ENCODE peak calls at places on chromosomes 16 and 17, in eight cellular contexts. One of them, this sample, is unnamed.

GRCh38 chr16:4869147-4869790 is 22.0 kb downstream of the UBN1 start:
- DNase-seq in iPS DF 6.9: no peak
- DNase-seq in coronary artery: peak; percentile 47
- DNase-seq in cardiac muscle cell: no peak
- DNase-seq in AG10803: no peak
- DNase-seq in fibroblast of pulmonary artery: no peak
- DNase-seq in uterus: no peak
- DNase-seq in aorta: no peak
- DNase-seq in this sample: no peak

GRCh38 chr17:42706732-42707131 is 24.4 kb downstream of the CNTNAP1 start:
- DNase-seq in iPS DF 6.9: no peak
- DNase-seq in coronary artery: no peak
- DNase-seq in cardiac muscle cell: no peak
- DNase-seq in AG10803: no peak
- DNase-seq in fibroblast of pulmonary artery: no peak
- DNase-seq in uterus: no peak
- DNase-seq in aorta: no peak
- DNase-seq in this sample: no peak

GRCh38 chr17:39923836-39924690 is 3.3 kb downstream of the ORMDL3 start:
- DNase-seq in iPS DF 6.9: no peak
- DNase-seq in coronary artery: no peak
- DNase-seq in cardiac muscle cell: no peak
- DNase-seq in AG10803: peak; percentile 37
- DNase-seq in fibroblast of pulmonary artery: peak; percentile 29
- DNase-seq in uterus: no peak
- DNase-seq in aorta: peak; percentile 27
- DNase-seq in this sample: no peak

GRCh38 chr17:61574542-61575351 is 16.3 kb downstream of the NACA2 start:
- DNase-seq in iPS DF 6.9: peak; percentile 7
- DNase-seq in coronary artery: no peak
- DNase-seq in cardiac muscle cell: peak; percentile 54
- DNase-seq in AG10803: peak; percentile 47
- DNase-seq in fibroblast of pulmonary artery: peak; percentile 41
- DNase-seq in uterus: no peak
- DNase-seq in aorta: no peak
- DNase-seq in this sample: no peak

GRCh38 chr16:56203052-56203451 is 11.8 kb downstream of the GNAO1 start:
- DNase-seq in iPS DF 6.9: no peak
- DNase-seq in coronary artery: no peak
- DNase-seq in cardiac muscle cell: no peak
- DNase-seq in AG10803: no peak
- DNase-seq in fibroblast of pulmonary artery: no peak
- DNase-seq in uterus: no peak
- DNase-seq in aorta: peak; percentile 52
- DNase-seq in this sample: no peak

GRCh38 chr16:53430363-53430762 is 3.9 kb upstream of the RBL2 start:
- DNase-seq in iPS DF 6.9: no peak
- DNase-seq in coronary artery: no peak
- DNase-seq in cardiac muscle cell: no peak
- DNase-seq in AG10803: no peak
- DNase-seq in fibroblast of pulmonary artery: no peak
- DNase-seq in uterus: no peak
- DNase-seq in aorta: no peak
- DNase-seq in this sample: no peak

GRCh38 chr17:73292031-73292531 is 19.7 kb downstream of the CDC42EP4 start:
- DNase-seq in iPS DF 6.9: no peak
- DNase-seq in coronary artery: peak; percentile 94
- DNase-seq in cardiac muscle cell: no peak
- DNase-seq in AG10803: peak; percentile 58
- DNase-seq in fibroblast of pulmonary artery: peak; percentile 50
- DNase-seq in uterus: no peak
- DNase-seq in aorta: peak; percentile 90
- DNase-seq in this sample: peak; percentile 74

GRCh38 chr16:64475627-64476351 is 646.1 kb downstream of the CDH11 start:
- DNase-seq in iPS DF 6.9: no peak
- DNase-seq in coronary artery: no peak
- DNase-seq in cardiac muscle cell: peak; percentile 30
- DNase-seq in AG10803: peak; percentile 29
- DNase-seq in fibroblast of pulmonary artery: peak; percentile 62
- DNase-seq in uterus: no peak
- DNase-seq in aorta: no peak
- DNase-seq in this sample: no peak

GRCh38 chr17:18888766-18889290 is 30.9 kb downstream of the PRPSAP2 start:
- DNase-seq in iPS DF 6.9: no peak
- DNase-seq in coronary artery: no peak
- DNase-seq in cardiac muscle cell: no peak
- DNase-seq in AG10803: no peak
- DNase-seq in fibroblast of pulmonary artery: no peak
- DNase-seq in uterus: no peak
- DNase-seq in aorta: no peak
- DNase-seq in this sample: no peak

GRCh38 chr17:6479626-6480324 is 35.5 kb downstream of the PIMREG start:
- DNase-seq in iPS DF 6.9: no peak
- DNase-seq in coronary artery: no peak
- DNase-seq in cardiac muscle cell: no peak
- DNase-seq in AG10803: no peak
- DNase-seq in fibroblast of pulmonary artery: peak; percentile 26
- DNase-seq in uterus: no peak
- DNase-seq in aorta: no peak
- DNase-seq in this sample: no peak

GRCh38 chr16:1537138-1537577 is 3.7 kb downstream of the TMEM204 start:
- DNase-seq in iPS DF 6.9: no peak
- DNase-seq in coronary artery: no peak
- DNase-seq in cardiac muscle cell: no peak
- DNase-seq in AG10803: no peak
- DNase-seq in fibroblast of pulmonary artery: no peak
- DNase-seq in uterus: no peak
- DNase-seq in aorta: no peak
- DNase-seq in this sample: no peak

GRCh38 chr17:45704251-45704650 is 79.9 kb upstream of the CRHR1 start:
- DNase-seq in iPS DF 6.9: no peak
- DNase-seq in coronary artery: no peak
- DNase-seq in cardiac muscle cell: no peak
- DNase-seq in AG10803: no peak
- DNase-seq in fibroblast of pulmonary artery: no peak
- DNase-seq in uterus: no peak
- DNase-seq in aorta: no peak
- DNase-seq in this sample: no peak

GRCh38 chr16:28192811-28193529 is 18.8 kb downstream of the XPO6 start:
- DNase-seq in iPS DF 6.9: no peak
- DNase-seq in coronary artery: no peak
- DNase-seq in cardiac muscle cell: no peak
- DNase-seq in AG10803: no peak
- DNase-seq in fibroblast of pulmonary artery: no peak
- DNase-seq in uterus: no peak
- DNase-seq in aorta: no peak
- DNase-seq in this sample: no peak

GRCh38 chr16:10641953-10642949 is 52.5 kb downstream of the TEKT5 start:
- DNase-seq in iPS DF 6.9: no peak
- DNase-seq in coronary artery: no peak
- DNase-seq in cardiac muscle cell: peak; percentile 38
- DNase-seq in AG10803: no peak
- DNase-seq in fibroblast of pulmonary artery: no peak
- DNase-seq in uterus: no peak
- DNase-seq in aorta: no peak
- DNase-seq in this sample: no peak

GRCh38 chr17:65202833-65203571 is 65.8 kb downstream of the RGS9 start:
- DNase-seq in iPS DF 6.9: no peak
- DNase-seq in coronary artery: no peak
- DNase-seq in cardiac muscle cell: no peak
- DNase-seq in AG10803: no peak
- DNase-seq in fibroblast of pulmonary artery: no peak
- DNase-seq in uterus: no peak
- DNase-seq in aorta: no peak
- DNase-seq in this sample: no peak

GRCh38 chr17:77140878-77141767 is at the start of gene SEC14L1:
- DNase-seq in iPS DF 6.9: no peak
- DNase-seq in coronary artery: peak; percentile 82
- DNase-seq in cardiac muscle cell: peak; percentile 51
- DNase-seq in AG10803: peak; percentile 51
- DNase-seq in fibroblast of pulmonary artery: peak; percentile 54
- DNase-seq in uterus: peak; percentile 37
- DNase-seq in aorta: peak; percentile 75
- DNase-seq in this sample: no peak

GRCh38 chr17:37693328-37693727 is 50.1 kb upstream of the DDX52 start:
- DNase-seq in iPS DF 6.9: no peak
- DNase-seq in coronary artery: no peak
- DNase-seq in cardiac muscle cell: no peak
- DNase-seq in AG10803: no peak
- DNase-seq in fibroblast of pulmonary artery: no peak
- DNase-seq in uterus: no peak
- DNase-seq in aorta: no peak
- DNase-seq in this sample: no peak

GRCh38 chr17:30345527-30346075 is 11.7 kb upstream of the TMIGD1 start:
- DNase-seq in iPS DF 6.9: no peak
- DNase-seq in coronary artery: no peak
- DNase-seq in cardiac muscle cell: no peak
- DNase-seq in AG10803: no peak
- DNase-seq in fibroblast of pulmonary artery: peak; percentile 22
- DNase-seq in uterus: no peak
- DNase-seq in aorta: no peak
- DNase-seq in this sample: no peak

GRCh38 chr17:35709874-35710273 is 21.6 kb upstream of the RASL10B start:
- DNase-seq in iPS DF 6.9: no peak
- DNase-seq in coronary artery: no peak
- DNase-seq in cardiac muscle cell: no peak
- DNase-seq in AG10803: peak; percentile 79
- DNase-seq in fibroblast of pulmonary artery: peak; percentile 51
- DNase-seq in uterus: no peak
- DNase-seq in aorta: no peak
- DNase-seq in this sample: no peak

DNA sequence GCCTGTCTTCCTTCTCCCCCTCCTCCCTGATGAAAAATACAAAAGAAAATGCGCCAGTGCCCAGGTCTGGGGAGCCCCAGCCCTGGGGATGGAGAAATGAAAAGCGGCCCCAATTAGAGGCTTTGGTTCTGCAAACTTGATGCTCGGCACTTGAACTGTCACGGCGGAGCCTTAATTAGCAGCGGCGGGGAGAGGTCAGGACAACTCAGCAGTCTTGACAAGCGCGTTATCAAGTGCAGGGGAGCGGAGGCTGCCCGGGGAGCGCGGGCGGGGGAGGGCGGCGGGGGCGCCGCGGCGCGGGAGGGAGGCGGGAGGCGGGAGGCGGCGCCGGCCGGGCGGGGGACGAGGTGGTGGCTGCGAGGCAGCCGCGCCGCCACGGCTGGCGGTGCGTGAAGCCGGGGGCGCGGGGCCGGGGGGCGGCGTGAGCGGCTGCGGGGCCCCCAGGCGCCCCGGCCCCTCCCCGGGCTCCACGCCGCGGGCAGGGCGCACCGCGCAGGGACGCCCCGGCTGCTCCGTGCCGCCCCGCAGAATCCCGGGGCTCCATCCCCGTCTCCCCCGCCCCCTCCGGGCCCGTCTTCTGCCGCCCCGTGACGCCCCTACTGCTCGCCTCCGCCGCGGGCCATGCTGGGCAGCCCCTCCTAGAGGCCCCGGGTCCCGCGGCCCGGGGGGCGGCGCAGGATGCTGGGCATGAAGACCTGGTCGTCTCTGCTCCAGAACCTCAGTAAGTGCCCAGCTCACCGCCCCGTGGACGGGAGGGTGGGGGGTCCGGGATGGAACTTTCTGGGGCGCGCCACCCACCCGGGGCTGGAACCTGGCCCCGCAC is 150.5 kb upstream of the GSE1 start:
- DNase-seq in iPS DF 6.9: no peak
- DNase-seq in coronary artery: no peak
- DNase-seq in cardiac muscle cell: peak; percentile 92
- DNase-seq in AG10803: no peak
- DNase-seq in fibroblast of pulmonary artery: no peak
- DNase-seq in uterus: peak; percentile 58
- DNase-seq in aorta: no peak
- DNase-seq in this sample: no peak
- H3K4me3 ChIP-seq in iPS DF 6.9: no peak overlapping the region
- H3K4me3 ChIP-seq in coronary artery: peak overlapping the region; percentile 70
- H3K4me3 ChIP-seq in cardiac muscle cell: peak overlapping the region; percentile 29
- H3K4me3 ChIP-seq in AG10803: peak overlapping the region; percentile 17
- H3K4me3 ChIP-seq in fibroblast of pulmonary artery: peak overlapping the region; percentile 7
- H3K4me3 ChIP-seq in uterus: peak overlapping the region; percentile 39
- H3K4me3 ChIP-seq in aorta: no peak overlapping the region
- H3K4me3 ChIP-seq in this sample: no peak overlapping the region

GRCh38 chr17:28576758-28577465 is at the start of gene ALDOC:
- DNase-seq in iPS DF 6.9: peak; percentile 93
- DNase-seq in coronary artery: peak; percentile 93
- DNase-seq in cardiac muscle cell: peak; percentile 97
- DNase-seq in AG10803: peak; percentile 90
- DNase-seq in fibroblast of pulmonary artery: peak; percentile 91
- DNase-seq in uterus: peak; percentile 96
- DNase-seq in aorta: peak; percentile 98
- DNase-seq in this sample: peak; percentile 78
- H3K4me3 ChIP-seq in iPS DF 6.9: peak within 1 kb of the TSS; percentile 22
- H3K4me3 ChIP-seq in coronary artery: peak within 1 kb of the TSS; percentile 55
- H3K4me3 ChIP-seq in cardiac muscle cell: peak within 1 kb of the TSS; percentile 18
- H3K4me3 ChIP-seq in AG10803: peak within 1 kb of the TSS; percentile 54
- H3K4me3 ChIP-seq in fibroblast of pulmonary artery: peak within 1 kb of the TSS; percentile 48
- H3K4me3 ChIP-seq in uterus: peak within 1 kb of the TSS; percentile 30
- H3K4me3 ChIP-seq in aorta: no peak within 1 kb of the TSS
- H3K4me3 ChIP-seq in this sample: peak within 1 kb of the TSS; percentile 25

GRCh38 chr16:31181102-31181830 is 1.3 kb downstream of the FUS start:
- DNase-seq in iPS DF 6.9: no peak
- DNase-seq in coronary artery: no peak
- DNase-seq in cardiac muscle cell: no peak
- DNase-seq in AG10803: no peak
- DNase-seq in fibroblast of pulmonary artery: peak; percentile 46
- DNase-seq in uterus: peak; percentile 38
- DNase-seq in aorta: peak; percentile 62
- DNase-seq in this sample: no peak
- H3K4me3 ChIP-seq in iPS DF 6.9: peak overlapping the region; percentile 78
- H3K4me3 ChIP-seq in coronary artery: peak overlapping the region; percentile 78
- H3K4me3 ChIP-seq in cardiac muscle cell: peak overlapping the region; percentile 94
- H3K4me3 ChIP-seq in AG10803: peak overlapping the region; percentile 94
- H3K4me3 ChIP-seq in fibroblast of pulmonary artery: peak overlapping the region; percentile 97
- H3K4me3 ChIP-seq in uterus: peak overlapping the region; percentile 78
- H3K4me3 ChIP-seq in aorta: peak overlapping the region; percentile 85
- H3K4me3 ChIP-seq in this sample: peak overlapping the region; percentile 63

GRCh38 chr16:70803354-70803753 is 2.4 kb upstream of the VAC14 start:
- DNase-seq in iPS DF 6.9: no peak
- DNase-seq in coronary artery: no peak
- DNase-seq in cardiac muscle cell: no peak
- DNase-seq in AG10803: peak; percentile 74
- DNase-seq in fibroblast of pulmonary artery: no peak
- DNase-seq in uterus: no peak
- DNase-seq in aorta: no peak
- DNase-seq in this sample: no peak

GRCh38 chr16:70804153-70804728 is 3.3 kb upstream of the VAC14 start:
- DNase-seq in iPS DF 6.9: no peak
- DNase-seq in coronary artery: no peak
- DNase-seq in cardiac muscle cell: no peak
- DNase-seq in AG10803: peak; percentile 90
- DNase-seq in fibroblast of pulmonary artery: peak; percentile 94
- DNase-seq in uterus: no peak
- DNase-seq in aorta: no peak
- DNase-seq in this sample: peak; percentile 12

GRCh38 chr16:70800306-70800705 is 652 bp downstream of the VAC14 start:
- DNase-seq in iPS DF 6.9: no peak
- DNase-seq in coronary artery: no peak
- DNase-seq in cardiac muscle cell: no peak
- DNase-seq in AG10803: no peak
- DNase-seq in fibroblast of pulmonary artery: no peak
- DNase-seq in uterus: no peak
- DNase-seq in aorta: no peak
- DNase-seq in this sample: no peak

GRCh38 chr16:70800798-70801480 is at the start of gene VAC14:
- DNase-seq in iPS DF 6.9: peak; percentile 89
- DNase-seq in coronary artery: peak; percentile 91
- DNase-seq in cardiac muscle cell: peak; percentile 95
- DNase-seq in AG10803: peak; percentile 79
- DNase-seq in fibroblast of pulmonary artery: peak; percentile 86
- DNase-seq in uterus: peak; percentile 86
- DNase-seq in aorta: peak; percentile 93
- DNase-seq in this sample: peak; percentile 78

GRCh38 chr16:70801611-70802010 is 653 bp upstream of the VAC14 start:
- DNase-seq in iPS DF 6.9: no peak
- DNase-seq in coronary artery: no peak
- DNase-seq in cardiac muscle cell: no peak
- DNase-seq in AG10803: no peak
- DNase-seq in fibroblast of pulmonary artery: no peak
- DNase-seq in uterus: no peak
- DNase-seq in aorta: no peak
- DNase-seq in this sample: no peak
- H3K4me3 ChIP-seq in iPS DF 6.9: no peak overlapping the region
- H3K4me3 ChIP-seq in coronary artery: peak overlapping the region; percentile 92
- H3K4me3 ChIP-seq in cardiac muscle cell: peak overlapping the region; percentile 84
- H3K4me3 ChIP-seq in AG10803: no peak overlapping the region
- H3K4me3 ChIP-seq in fibroblast of pulmonary artery: no peak overlapping the region
- H3K4me3 ChIP-seq in uterus: no peak overlapping the region
- H3K4me3 ChIP-seq in aorta: no peak overlapping the region
- H3K4me3 ChIP-seq in this sample: no peak overlapping the region

This sample was measured in kidney epithelial cell.